ENCODE peak calls at places on chromosome 1, in ten cellular contexts. One of them, this sample, is unnamed.

GRCh38 chr1:116323419-116323987 is 49.5 kb upstream of the ATP1A1 start:
- DNase-seq in spleen: no peak
- DNase-seq in body of pancreas: no peak
- DNase-seq in H54: no peak
- DNase-seq in suprapubic skin: no peak
- DNase-seq in tibial nerve: no peak
- DNase-seq in esophagus squamous epithelium: no peak
- DNase-seq in A549: no peak
- DNase-seq in transverse colon: no peak
- DNase-seq in ovary: no peak
- DNase-seq in this sample: no peak

GRCh38 chr1:29505537-29506220 is 269.4 kb downstream of the PTPRU start:
- DNase-seq in spleen: no peak
- DNase-seq in body of pancreas: no peak
- DNase-seq in H54: no peak
- DNase-seq in suprapubic skin: peak; percentile 67
- DNase-seq in tibial nerve: no peak
- DNase-seq in esophagus squamous epithelium: no peak
- DNase-seq in A549: no peak
- DNase-seq in transverse colon: no peak
- DNase-seq in ovary: no peak
- DNase-seq in this sample: no peak

GRCh38 chr1:3236361-3236760 is 167.4 kb downstream of the PRDM16 start:
- DNase-seq in spleen: no peak
- DNase-seq in body of pancreas: no peak
- DNase-seq in H54: no peak
- DNase-seq in suprapubic skin: no peak
- DNase-seq in tibial nerve: no peak
- DNase-seq in esophagus squamous epithelium: no peak
- DNase-seq in A549: no peak
- DNase-seq in transverse colon: no peak
- DNase-seq in ovary: no peak
- DNase-seq in this sample: no peak

GRCh38 chr1:172764378-172764777 is 105.5 kb downstream of the FASLG start:
- DNase-seq in spleen: peak; percentile 91
- DNase-seq in body of pancreas: no peak
- DNase-seq in H54: no peak
- DNase-seq in suprapubic skin: no peak
- DNase-seq in tibial nerve: no peak
- DNase-seq in esophagus squamous epithelium: no peak
- DNase-seq in A549: no peak
- DNase-seq in transverse colon: no peak
- DNase-seq in ovary: no peak
- DNase-seq in this sample: no peak

GRCh38 chr1:161864577-161864976 is 98.5 kb downstream of the ATF6 start:
- DNase-seq in spleen: no peak
- DNase-seq in body of pancreas: no peak
- DNase-seq in H54: no peak
- DNase-seq in suprapubic skin: no peak
- DNase-seq in tibial nerve: no peak
- DNase-seq in esophagus squamous epithelium: no peak
- DNase-seq in A549: peak; percentile 13
- DNase-seq in transverse colon: no peak
- DNase-seq in ovary: no peak
- DNase-seq in this sample: no peak

GRCh38 chr1:20080441-20081330 is 10.7 kb downstream of the PLA2G5 start:
- DNase-seq in spleen: peak; percentile 82
- DNase-seq in body of pancreas: no peak
- DNase-seq in H54: no peak
- DNase-seq in suprapubic skin: no peak
- DNase-seq in tibial nerve: no peak
- DNase-seq in esophagus squamous epithelium: no peak
- DNase-seq in A549: no peak
- DNase-seq in transverse colon: no peak
- DNase-seq in ovary: no peak
- DNase-seq in this sample: no peak

GRCh38 chr1:31843506-31843905 is 27.7 kb upstream of the SPOCD1 start:
- DNase-seq in spleen: no peak
- DNase-seq in body of pancreas: no peak
- DNase-seq in H54: peak; percentile 77
- DNase-seq in suprapubic skin: no peak
- DNase-seq in tibial nerve: no peak
- DNase-seq in esophagus squamous epithelium: no peak
- DNase-seq in A549: no peak
- DNase-seq in transverse colon: no peak
- DNase-seq in ovary: no peak
- DNase-seq in this sample: no peak

GRCh38 chr1:3319874-3320245 is 134.6 kb upstream of the ARHGEF16 start:
- DNase-seq in spleen: no peak
- DNase-seq in body of pancreas: peak; percentile 76
- DNase-seq in H54: peak; percentile 70
- DNase-seq in suprapubic skin: no peak
- DNase-seq in tibial nerve: no peak
- DNase-seq in esophagus squamous epithelium: no peak
- DNase-seq in A549: peak; percentile 85
- DNase-seq in transverse colon: peak; percentile 72
- DNase-seq in ovary: peak; percentile 61
- DNase-seq in this sample: no peak

GRCh38 chr1:23555225-23555801 is 4.0 kb downstream of the ID3 start:
- DNase-seq in spleen: no peak
- DNase-seq in body of pancreas: peak; percentile 39
- DNase-seq in H54: no peak
- DNase-seq in suprapubic skin: no peak
- DNase-seq in tibial nerve: no peak
- DNase-seq in esophagus squamous epithelium: no peak
- DNase-seq in A549: peak; percentile 73
- DNase-seq in transverse colon: peak; percentile 41
- DNase-seq in ovary: peak; percentile 40
- DNase-seq in this sample: no peak

GRCh38 chr1:7380712-7381111 is 390.4 kb upstream of the VAMP3 start:
- DNase-seq in spleen: peak; percentile 10
- DNase-seq in body of pancreas: no peak
- DNase-seq in H54: no peak
- DNase-seq in suprapubic skin: peak; percentile 28
- DNase-seq in tibial nerve: no peak
- DNase-seq in esophagus squamous epithelium: no peak
- DNase-seq in A549: no peak
- DNase-seq in transverse colon: no peak
- DNase-seq in ovary: no peak
- DNase-seq in this sample: peak; percentile 75

DNA sequence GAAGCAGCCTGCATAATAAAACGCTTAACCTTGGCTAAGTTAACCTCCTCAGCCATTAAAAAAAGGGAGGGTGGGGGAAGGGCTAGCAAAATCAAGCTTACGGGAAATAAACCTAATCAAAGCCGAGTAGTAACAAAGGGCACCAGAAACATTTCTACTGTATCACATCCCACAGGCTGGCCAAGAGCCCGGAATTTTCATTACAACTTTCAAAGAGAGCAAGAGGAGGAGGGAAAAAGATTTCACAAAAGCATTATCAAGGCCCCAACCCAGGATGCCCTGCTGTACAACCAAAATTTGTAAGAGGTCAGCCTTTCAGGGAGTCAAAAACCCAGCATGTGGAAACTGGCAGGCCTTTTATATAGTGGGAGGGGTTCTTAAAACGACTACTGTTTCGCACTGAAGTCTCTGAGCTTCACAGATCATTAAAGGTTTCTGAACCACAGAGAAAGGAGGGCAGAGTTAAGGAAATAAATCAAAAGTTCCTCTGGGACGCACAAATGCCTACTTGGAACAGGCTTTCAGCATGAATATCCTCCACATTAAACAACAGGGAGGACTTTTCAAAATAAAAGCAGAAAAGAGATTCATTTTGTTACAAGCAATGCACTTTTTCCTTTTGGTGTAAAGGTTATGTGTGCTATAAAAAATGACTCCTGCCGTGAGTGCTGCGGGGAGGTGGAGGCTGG is 90.4 kb downstream of the SLC45A1 start:
- DNase-seq in spleen: no peak
- DNase-seq in body of pancreas: peak; percentile 80
- DNase-seq in H54: no peak
- DNase-seq in suprapubic skin: peak; percentile 85
- DNase-seq in tibial nerve: no peak
- DNase-seq in esophagus squamous epithelium: no peak
- DNase-seq in A549: no peak
- DNase-seq in transverse colon: peak; percentile 82
- DNase-seq in ovary: peak; percentile 86
- DNase-seq in this sample: peak; percentile 95
- TF ChIP-seq POLR2A in spleen: no peak
- TF ChIP-seq POLR2A in body of pancreas: no peak
- TF ChIP-seq POLR2A in H54: no peak
- TF ChIP-seq POLR2A in suprapubic skin: no peak
- TF ChIP-seq POLR2A in tibial nerve: no peak
- TF ChIP-seq POLR2A in esophagus squamous epithelium: no peak
- TF ChIP-seq POLR2A in A549: no peak
- TF ChIP-seq POLR2A in transverse colon: no peak
- TF ChIP-seq POLR2A in ovary: no peak
- TF ChIP-seq POLR2A in this sample: no peak

GRCh38 chr1:93672069-93672468 is 9.6 kb downstream of the BCAR3 start:
- DNase-seq in spleen: no peak
- DNase-seq in body of pancreas: peak; percentile 54
- DNase-seq in H54: no peak
- DNase-seq in suprapubic skin: no peak
- DNase-seq in tibial nerve: no peak
- DNase-seq in esophagus squamous epithelium: no peak
- DNase-seq in A549: peak; percentile 83
- DNase-seq in transverse colon: peak; percentile 82
- DNase-seq in ovary: peak; percentile 75
- DNase-seq in this sample: no peak
- TF ChIP-seq POLR2A in spleen: no peak
- TF ChIP-seq POLR2A in body of pancreas: no peak
- TF ChIP-seq POLR2A in H54: no peak
- TF ChIP-seq POLR2A in suprapubic skin: no peak
- TF ChIP-seq POLR2A in tibial nerve: no peak
- TF ChIP-seq POLR2A in esophagus squamous epithelium: no peak
- TF ChIP-seq POLR2A in A549: no peak
- TF ChIP-seq POLR2A in transverse colon: no peak
- TF ChIP-seq POLR2A in ovary: no peak
- TF ChIP-seq POLR2A in this sample: no peak

GRCh38 chr1:41509270-41509671 is 24.8 kb upstream of the EDN2 start:
- DNase-seq in spleen: no peak
- DNase-seq in body of pancreas: no peak
- DNase-seq in H54: no peak
- DNase-seq in suprapubic skin: no peak
- DNase-seq in tibial nerve: no peak
- DNase-seq in esophagus squamous epithelium: no peak
- DNase-seq in A549: no peak
- DNase-seq in transverse colon: no peak
- DNase-seq in ovary: no peak
- DNase-seq in this sample: no peak

GRCh38 chr1:41512701-41513387 is 28.4 kb upstream of the EDN2 start:
- DNase-seq in spleen: no peak
- DNase-seq in body of pancreas: no peak
- DNase-seq in H54: no peak
- DNase-seq in suprapubic skin: no peak
- DNase-seq in tibial nerve: no peak
- DNase-seq in esophagus squamous epithelium: no peak
- DNase-seq in A549: no peak
- DNase-seq in transverse colon: no peak
- DNase-seq in ovary: no peak
- DNase-seq in this sample: no peak

GRCh38 chr1:41511239-41511540 is 26.7 kb upstream of the EDN2 start:
- DNase-seq in spleen: no peak
- DNase-seq in body of pancreas: no peak
- DNase-seq in H54: no peak
- DNase-seq in suprapubic skin: no peak
- DNase-seq in tibial nerve: no peak
- DNase-seq in esophagus squamous epithelium: no peak
- DNase-seq in A549: no peak
- DNase-seq in transverse colon: no peak
- DNase-seq in ovary: no peak
- DNase-seq in this sample: no peak

GRCh38 chr1:41508290-41508689 is 23.8 kb upstream of the EDN2 start:
- DNase-seq in spleen: no peak
- DNase-seq in body of pancreas: no peak
- DNase-seq in H54: no peak
- DNase-seq in suprapubic skin: no peak
- DNase-seq in tibial nerve: no peak
- DNase-seq in esophagus squamous epithelium: no peak
- DNase-seq in A549: no peak
- DNase-seq in transverse colon: no peak
- DNase-seq in ovary: no peak
- DNase-seq in this sample: no peak

DNA sequence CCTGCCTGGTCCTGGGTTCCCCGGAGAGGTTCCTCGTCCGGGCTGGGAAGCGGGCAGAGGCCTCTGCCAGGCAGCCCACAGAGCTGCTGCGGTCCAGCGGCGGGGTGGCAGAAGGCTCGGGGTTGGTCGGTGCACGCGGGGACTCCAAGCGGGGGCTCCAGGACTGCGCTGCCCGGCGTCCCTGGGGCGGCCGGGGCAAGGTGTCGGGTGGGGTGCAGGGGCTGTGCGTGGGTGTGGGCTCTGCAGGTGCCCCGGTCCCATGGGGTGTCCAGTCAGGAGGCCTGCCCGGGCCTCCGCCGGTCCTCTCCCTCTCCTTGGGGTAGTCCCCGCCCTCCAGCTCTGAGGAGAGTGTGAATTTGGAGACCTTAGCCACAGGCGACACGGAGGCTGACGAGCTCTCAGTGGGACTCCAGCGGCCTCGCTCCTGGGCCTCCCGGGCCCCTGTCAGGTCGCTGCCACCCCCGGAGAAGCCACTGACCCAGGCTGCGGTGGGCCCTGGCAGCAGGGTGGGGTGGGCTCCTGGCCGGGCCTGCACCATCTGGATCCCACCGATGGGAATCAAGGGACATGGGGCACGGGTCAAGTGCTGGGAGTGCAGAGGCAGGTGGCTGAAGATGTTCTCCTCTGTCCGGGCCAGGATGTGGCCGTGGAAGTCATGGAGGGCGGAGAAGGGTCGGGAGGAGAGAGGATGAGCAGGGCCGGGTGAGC is 26.2 kb upstream of the EDN2 start:
- DNase-seq in spleen: no peak
- DNase-seq in body of pancreas: no peak
- DNase-seq in H54: no peak
- DNase-seq in suprapubic skin: no peak
- DNase-seq in tibial nerve: no peak
- DNase-seq in esophagus squamous epithelium: no peak
- DNase-seq in A549: no peak
- DNase-seq in transverse colon: no peak
- DNase-seq in ovary: no peak
- DNase-seq in this sample: no peak
- TF ChIP-seq POLR2A in spleen: no peak
- TF ChIP-seq POLR2A in body of pancreas: no peak
- TF ChIP-seq POLR2A in H54: no peak
- TF ChIP-seq POLR2A in suprapubic skin: no peak
- TF ChIP-seq POLR2A in tibial nerve: no peak
- TF ChIP-seq POLR2A in esophagus squamous epithelium: no peak
- TF ChIP-seq POLR2A in A549: no peak
- TF ChIP-seq POLR2A in transverse colon: no peak
- TF ChIP-seq POLR2A in ovary: no peak
- TF ChIP-seq POLR2A in this sample: no peak

DNA sequence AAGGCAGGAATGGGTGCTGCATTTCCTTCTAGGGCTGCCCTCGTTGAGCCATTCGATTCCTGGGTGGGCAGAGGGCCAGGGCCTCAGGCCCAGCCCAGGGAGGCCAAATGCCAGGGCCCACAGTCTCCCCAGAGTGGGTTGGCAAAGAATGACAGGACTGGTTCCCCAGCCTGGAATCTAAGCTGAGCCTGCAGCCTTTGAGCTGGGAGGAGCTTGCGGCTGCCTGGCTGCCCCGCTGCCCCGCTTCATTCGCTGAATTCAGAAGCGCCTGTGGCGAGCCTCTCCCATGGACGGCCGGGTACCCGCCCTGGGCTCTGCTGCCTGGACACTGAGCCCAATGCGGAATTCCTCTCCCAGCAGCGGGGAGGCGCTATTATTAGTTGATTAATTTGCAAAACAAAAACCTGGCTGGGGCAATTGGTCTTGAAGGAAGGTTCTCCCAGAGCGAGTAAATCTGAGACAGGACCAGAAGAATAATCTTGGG is 32.3 kb upstream of the TARDBP start:
- DNase-seq in spleen: no peak
- DNase-seq in body of pancreas: peak; percentile 95
- DNase-seq in H54: peak; percentile 65
- DNase-seq in suprapubic skin: peak; percentile 86
- DNase-seq in tibial nerve: peak; percentile 61
- DNase-seq in esophagus squamous epithelium: no peak
- DNase-seq in A549: no peak
- DNase-seq in transverse colon: peak; percentile 82
- DNase-seq in ovary: no peak
- DNase-seq in this sample: peak; percentile 93
- TF ChIP-seq POLR2A in spleen: no peak
- TF ChIP-seq POLR2A in body of pancreas: no peak
- TF ChIP-seq POLR2A in H54: no peak
- TF ChIP-seq POLR2A in suprapubic skin: no peak
- TF ChIP-seq POLR2A in tibial nerve: no peak
- TF ChIP-seq POLR2A in esophagus squamous epithelium: no peak
- TF ChIP-seq POLR2A in A549: no peak
- TF ChIP-seq POLR2A in transverse colon: no peak
- TF ChIP-seq POLR2A in ovary: no peak
- TF ChIP-seq POLR2A in this sample: no peak

This sample was measured in esophagus muscularis mucosa.